ENCODE peak calls at places on chromosomes 7 and 10, in five cellular contexts. One of them, this sample, is unnamed.

GRCh38 chr7:55595511-55595910 is 23.2 kb upstream of the VOPP1 start:
- DNase-seq in pancreas: no peak
- DNase-seq in Peyer's patch: no peak
- DNase-seq in SK-N-SH: no peak
- DNase-seq in MM.1S: no peak
- DNase-seq in this sample: no peak

GRCh38 chr7:121126201-121126600 is 137.7 kb downstream of the CPED1 start:
- DNase-seq in pancreas: no peak
- DNase-seq in Peyer's patch: no peak
- DNase-seq in SK-N-SH: no peak
- DNase-seq in MM.1S: no peak
- DNase-seq in this sample: no peak

GRCh38 chr7:19984231-19984632 is 210.8 kb upstream of the TMEM196 start:
- DNase-seq in pancreas: peak
- DNase-seq in Peyer's patch: peak
- DNase-seq in SK-N-SH: no peak
- DNase-seq in MM.1S: no peak
- DNase-seq in this sample: peak

GRCh38 chr10:112209534-112210200 is 26.1 kb upstream of the GPAM start:
- DNase-seq in pancreas: no peak
- DNase-seq in Peyer's patch: no peak
- DNase-seq in SK-N-SH: peak
- DNase-seq in MM.1S: no peak
- DNase-seq in this sample: no peak

GRCh38 chr7:19009241-19009935 is 108.0 kb downstream of the TWIST1 start:
- DNase-seq in pancreas: no peak
- DNase-seq in Peyer's patch: no peak
- DNase-seq in SK-N-SH: no peak
- DNase-seq in MM.1S: no peak
- DNase-seq in this sample: no peak

GRCh38 chr10:29699621-29700020 is 64.8 kb upstream of the SVIL start:
- DNase-seq in pancreas: no peak
- DNase-seq in Peyer's patch: no peak
- DNase-seq in SK-N-SH: no peak
- DNase-seq in MM.1S: no peak
- DNase-seq in this sample: no peak

GRCh38 chr10:3758491-3758970 is 26.5 kb downstream of the KLF6 start:
- DNase-seq in pancreas: no peak
- DNase-seq in Peyer's patch: no peak
- DNase-seq in SK-N-SH: no peak
- DNase-seq in MM.1S: no peak
- DNase-seq in this sample: peak

GRCh38 chr7:128207609-128208008 is 33.5 kb upstream of the LEP start:
- DNase-seq in pancreas: no peak
- DNase-seq in Peyer's patch: no peak
- DNase-seq in SK-N-SH: no peak
- DNase-seq in MM.1S: no peak
- DNase-seq in this sample: no peak

GRCh38 chr7:70480913-70481579 is 650.9 kb upstream of the GALNT17 start:
- DNase-seq in pancreas: no peak
- DNase-seq in Peyer's patch: no peak
- DNase-seq in SK-N-SH: no peak
- DNase-seq in MM.1S: no peak
- DNase-seq in this sample: no peak

GRCh38 chr7:100799037-100799896 is 28.1 kb downstream of the EPHB4 start:
- DNase-seq in pancreas: peak
- DNase-seq in Peyer's patch: peak
- DNase-seq in SK-N-SH: peak
- DNase-seq in MM.1S: peak
- DNase-seq in this sample: peak

DNA sequence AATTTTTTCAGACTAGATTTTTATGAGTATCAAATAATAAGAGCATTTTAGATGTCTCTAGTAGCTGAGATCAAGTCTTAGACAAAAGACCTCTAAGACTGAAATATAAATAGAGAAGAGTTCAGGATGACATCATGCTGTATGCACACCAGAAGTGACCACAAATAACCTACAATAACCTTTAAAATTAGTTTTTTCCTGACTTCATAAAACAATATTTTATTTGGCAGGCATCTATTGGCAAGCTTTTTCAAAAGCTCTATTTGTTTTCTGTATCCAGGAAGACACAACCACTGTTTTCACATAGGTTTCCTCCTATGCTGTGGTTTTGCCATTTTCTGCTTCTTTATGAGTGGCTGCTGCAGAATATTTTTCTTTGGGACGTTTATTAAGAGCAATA is 359.1 kb downstream of the CRPPA start:
- DNase-seq in pancreas: no peak
- DNase-seq in Peyer's patch: no peak
- DNase-seq in SK-N-SH: no peak
- DNase-seq in MM.1S: no peak
- DNase-seq in this sample: no peak
- H3K27ac ChIP-seq in pancreas: no peak
- H3K27ac ChIP-seq in Peyer's patch: no peak
- H3K27ac ChIP-seq in SK-N-SH: no peak
- H3K27ac ChIP-seq in MM.1S: no peak
- H3K27ac ChIP-seq in this sample: no peak

GRCh38 chr10:59904431-59905065 is 1.8 kb downstream of the CCDC6 start:
- DNase-seq in pancreas: no peak
- DNase-seq in Peyer's patch: no peak
- DNase-seq in SK-N-SH: no peak
- DNase-seq in MM.1S: no peak
- DNase-seq in this sample: peak

GRCh38 chr10:59905735-59906416 is 480 bp downstream of the CCDC6 start:
- DNase-seq in pancreas: peak
- DNase-seq in Peyer's patch: no peak
- DNase-seq in SK-N-SH: peak
- DNase-seq in MM.1S: no peak
- DNase-seq in this sample: no peak

GRCh38 chr10:59905066-59905734 is 1.2 kb downstream of the CCDC6 start:
- DNase-seq in pancreas: peak
- DNase-seq in Peyer's patch: peak
- DNase-seq in SK-N-SH: peak
- DNase-seq in MM.1S: no peak
- DNase-seq in this sample: peak

GRCh38 chr10:59901481-59901880 is 4.9 kb downstream of the CCDC6 start:
- DNase-seq in pancreas: no peak
- DNase-seq in Peyer's patch: no peak
- DNase-seq in SK-N-SH: no peak
- DNase-seq in MM.1S: no peak
- DNase-seq in this sample: no peak

GRCh38 chr10:59903871-59904270 is 2.5 kb downstream of the CCDC6 start:
- DNase-seq in pancreas: no peak
- DNase-seq in Peyer's patch: no peak
- DNase-seq in SK-N-SH: no peak
- DNase-seq in MM.1S: no peak
- DNase-seq in this sample: no peak
- H3K27ac ChIP-seq in pancreas: no peak
- H3K27ac ChIP-seq in Peyer's patch: peak
- H3K27ac ChIP-seq in SK-N-SH: no peak
- H3K27ac ChIP-seq in MM.1S: no peak
- H3K27ac ChIP-seq in this sample: no peak

DNA sequence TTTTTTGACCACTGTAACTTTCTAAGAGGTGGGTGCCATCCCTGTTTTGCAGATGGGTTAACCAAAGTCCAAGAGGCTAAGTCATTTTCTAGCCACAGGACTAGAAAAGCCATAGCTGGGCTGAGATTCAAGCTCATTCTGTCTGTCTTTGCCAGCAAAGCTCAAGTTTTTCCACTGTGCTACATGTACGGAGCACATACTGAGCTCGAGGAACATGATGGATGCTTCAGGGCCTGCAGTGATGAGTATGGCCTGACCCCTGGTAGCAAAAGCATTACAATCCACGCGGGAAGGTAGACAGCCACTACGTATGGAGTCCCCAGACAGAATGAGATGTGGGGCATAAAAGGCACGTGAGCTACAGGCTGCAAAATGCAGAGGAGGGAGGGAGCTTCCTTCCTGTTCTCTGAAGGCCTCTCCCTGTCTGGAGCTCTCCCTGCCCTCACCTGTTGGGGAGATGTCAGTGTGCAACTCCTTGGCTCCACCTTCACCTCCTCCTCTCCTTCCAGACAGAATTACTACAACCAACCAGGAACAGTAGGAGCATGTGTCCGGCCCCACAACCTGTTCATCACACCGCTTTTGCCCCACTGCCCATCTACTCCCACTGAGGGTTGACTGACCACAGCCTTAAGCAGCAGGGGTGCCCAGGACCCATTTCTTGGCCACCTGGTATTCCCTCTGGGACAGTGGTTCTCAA is 16.4 kb downstream of the ITPRIP start:
- DNase-seq in pancreas: no peak
- DNase-seq in Peyer's patch: no peak
- DNase-seq in SK-N-SH: no peak
- DNase-seq in MM.1S: no peak
- DNase-seq in this sample: no peak
- H3K27ac ChIP-seq in pancreas: no peak
- H3K27ac ChIP-seq in Peyer's patch: no peak
- H3K27ac ChIP-seq in SK-N-SH: peak
- H3K27ac ChIP-seq in MM.1S: no peak
- H3K27ac ChIP-seq in this sample: no peak

GRCh38 chr7:105473163-105473562 is 48.9 kb downstream of the PUS7 start:
- DNase-seq in pancreas: no peak
- DNase-seq in Peyer's patch: no peak
- DNase-seq in SK-N-SH: no peak
- DNase-seq in MM.1S: no peak
- DNase-seq in this sample: no peak
- H3K27ac ChIP-seq in pancreas: no peak
- H3K27ac ChIP-seq in Peyer's patch: no peak
- H3K27ac ChIP-seq in SK-N-SH: no peak
- H3K27ac ChIP-seq in MM.1S: no peak
- H3K27ac ChIP-seq in this sample: no peak

DNA sequence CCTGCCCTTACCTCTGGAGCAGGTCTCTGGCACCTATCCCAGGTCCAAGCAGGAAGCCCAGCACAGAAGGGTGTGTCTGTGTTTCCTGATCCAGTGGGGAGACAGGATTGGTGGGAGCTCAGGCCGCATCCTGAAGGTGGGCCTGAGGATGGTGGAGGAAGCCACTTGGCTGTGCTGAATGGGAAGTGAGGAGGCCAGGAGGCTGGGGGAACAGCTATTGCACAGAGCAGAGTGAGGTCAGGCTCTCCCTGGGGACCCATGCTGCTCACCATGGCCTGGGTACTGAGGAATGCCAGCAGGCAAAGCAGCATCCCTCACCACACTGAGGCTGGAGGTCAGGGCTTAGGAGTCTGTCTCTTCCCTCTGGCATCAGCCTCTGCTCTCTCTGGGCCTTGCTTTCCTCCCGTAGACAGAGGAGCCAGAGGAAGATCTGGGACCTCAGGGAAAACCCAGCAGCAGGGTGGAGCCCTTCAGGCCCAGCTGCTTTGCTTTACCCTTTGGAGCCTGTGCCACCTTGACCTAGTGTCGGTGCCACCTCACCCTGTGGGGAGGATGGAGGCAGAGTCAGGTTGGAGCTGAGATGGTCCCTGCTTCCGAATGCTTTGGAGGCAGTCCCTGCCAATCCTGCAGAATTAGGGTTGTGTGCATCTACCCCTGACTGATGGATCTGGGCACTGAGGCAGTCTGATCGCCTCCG is 39.0 kb downstream of the CDH23 start:
- DNase-seq in pancreas: no peak
- DNase-seq in Peyer's patch: no peak
- DNase-seq in SK-N-SH: peak
- DNase-seq in MM.1S: no peak
- DNase-seq in this sample: peak
- H3K27ac ChIP-seq in pancreas: no peak
- H3K27ac ChIP-seq in Peyer's patch: no peak
- H3K27ac ChIP-seq in SK-N-SH: no peak
- H3K27ac ChIP-seq in MM.1S: no peak
- H3K27ac ChIP-seq in this sample: no peak

DNA sequence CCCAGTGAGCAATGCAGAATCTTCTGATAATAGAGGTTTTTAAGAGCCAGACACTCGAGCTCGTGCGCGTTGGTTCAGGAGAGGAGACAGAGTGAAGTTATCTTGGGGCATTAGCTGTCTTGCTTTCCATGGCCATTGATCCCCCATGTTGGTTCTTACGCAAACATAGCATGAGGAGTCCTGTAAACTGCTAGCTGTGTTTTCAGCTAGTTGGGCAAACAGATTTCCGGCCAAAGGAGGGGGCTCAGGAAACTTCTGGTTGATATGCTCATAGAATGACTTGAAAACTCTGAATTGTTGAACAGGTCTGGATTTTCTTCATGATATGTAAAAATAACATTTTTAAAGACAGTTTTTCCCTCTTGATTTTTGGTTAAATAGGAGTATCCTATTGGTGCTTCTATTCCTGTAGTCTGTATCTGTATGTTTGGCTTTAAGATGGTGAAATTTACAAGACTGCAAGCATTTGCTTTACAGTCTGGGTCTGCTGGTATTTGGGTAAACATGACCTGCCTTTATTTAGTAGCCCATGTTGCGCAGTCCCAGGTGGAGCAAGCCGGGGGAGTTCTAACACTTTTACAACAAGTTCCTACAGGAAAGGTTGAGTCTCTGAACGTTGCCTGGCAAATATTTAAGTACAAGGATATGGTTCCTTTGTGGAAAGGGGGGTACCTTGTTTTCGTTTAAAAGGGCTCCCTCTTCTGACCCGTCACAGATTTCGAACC is 218.4 kb upstream of the KCND2 start:
- DNase-seq in pancreas: no peak
- DNase-seq in Peyer's patch: no peak
- DNase-seq in SK-N-SH: no peak
- DNase-seq in MM.1S: no peak
- DNase-seq in this sample: no peak
- H3K27ac ChIP-seq in pancreas: no peak
- H3K27ac ChIP-seq in Peyer's patch: peak
- H3K27ac ChIP-seq in SK-N-SH: no peak
- H3K27ac ChIP-seq in MM.1S: no peak
- H3K27ac ChIP-seq in this sample: no peak

GRCh38 chr10:59242991-59243390 is 66.5 kb downstream of the PHYHIPL start:
- DNase-seq in pancreas: no peak
- DNase-seq in Peyer's patch: no peak
- DNase-seq in SK-N-SH: no peak
- DNase-seq in MM.1S: no peak
- DNase-seq in this sample: no peak

GRCh38 chr10:59243611-59244195 is 67.3 kb downstream of the PHYHIPL start:
- DNase-seq in pancreas: no peak
- DNase-seq in Peyer's patch: no peak
- DNase-seq in SK-N-SH: no peak
- DNase-seq in MM.1S: no peak
- DNase-seq in this sample: no peak

GRCh38 chr10:59242057-59242456 is 65.6 kb downstream of the PHYHIPL start:
- DNase-seq in pancreas: no peak
- DNase-seq in Peyer's patch: no peak
- DNase-seq in SK-N-SH: no peak
- DNase-seq in MM.1S: no peak
- DNase-seq in this sample: no peak

GRCh38 chr10:59245751-59246150 is 69.3 kb downstream of the PHYHIPL start:
- DNase-seq in pancreas: no peak
- DNase-seq in Peyer's patch: no peak
- DNase-seq in SK-N-SH: no peak
- DNase-seq in MM.1S: no peak
- DNase-seq in this sample: no peak

DNA sequence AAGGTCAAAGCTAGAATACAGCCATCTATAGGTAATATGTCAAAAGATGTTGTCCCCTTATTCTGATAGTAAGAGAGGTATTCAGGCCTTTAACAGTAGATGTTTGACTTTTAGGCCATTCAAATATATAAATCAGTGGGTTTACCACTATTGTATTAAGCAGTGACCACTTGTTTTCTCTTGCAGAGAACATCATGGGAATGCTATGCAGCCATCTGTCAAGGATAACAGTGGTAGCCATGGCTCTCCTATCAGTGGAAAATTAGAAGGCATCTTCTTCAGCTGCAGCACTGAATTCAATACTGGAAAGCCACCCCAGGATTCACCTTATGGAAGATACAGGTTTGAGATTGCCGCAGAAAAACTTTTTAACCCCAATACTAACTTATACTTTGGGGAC is 68.4 kb downstream of the PHYHIPL start:
- DNase-seq in pancreas: no peak
- DNase-seq in Peyer's patch: no peak
- DNase-seq in SK-N-SH: no peak
- DNase-seq in MM.1S: no peak
- DNase-seq in this sample: no peak
- H3K27ac ChIP-seq in pancreas: no peak
- H3K27ac ChIP-seq in Peyer's patch: no peak
- H3K27ac ChIP-seq in SK-N-SH: no peak
- H3K27ac ChIP-seq in MM.1S: no peak
- H3K27ac ChIP-seq in this sample: no peak